ENCODE peak calls at places on chromosomes 2 and 18, in five cellular contexts. D is adrenal gland, C is K562, U is lower leg skin, Q is GM12892. B is an unnamed sample.

GRCh38 chr18:21300035-21300434 is 58.0 kb downstream of the GREB1L start:
- DNase-seq in U (no peak), C (no peak), Q (no peak), D (no peak), B (no peak)

GRCh38 chr2:7010376-7010775 is 93.2 kb downstream of the RNF144A start:
- DNase-seq in C (no peak), U (no peak), Q (no peak), D (peak), B (no peak)

GRCh38 chr18:77857926-77858325 is 608.3 kb downstream of the GALR1 start:
- DNase-seq in U (no peak), D (no peak), Q (no peak), C (no peak), B (no peak)

GRCh38 chr18:52288403-52289004 is 51.5 kb upstream of the DCC start:
- DNase-seq in C (peak), Q (peak), U (no peak), D (no peak), B (no peak)

GRCh38 chr2:176018708-176019107 is 16.6 kb upstream of the LNPK start:
- DNase-seq in D (no peak), U (no peak), C (peak), Q (no peak), B (no peak)

GRCh38 chr2:236343400-236344161 is 79.4 kb upstream of the ASB18 start:
- DNase-seq in Q (peak), D (peak), U (peak), C (peak), B (peak)

GRCh38 chr18:40877096-40877495 is 1077.9 kb upstream of the PIK3C3 start:
- DNase-seq in C (no peak), Q (no peak), D (no peak), U (no peak), B (no peak)

GRCh38 chr2:191178806-191179514 is 28.2 kb upstream of the STAT4 start:
- DNase-seq in C (no peak), D (no peak), U (peak), Q (no peak), B (no peak)

GRCh38 chr18:37717656-37718055 is 152.1 kb upstream of the CELF4 start:
- DNase-seq in U (no peak), D (no peak), Q (no peak), C (no peak), B (no peak)

GRCh38 chr2:134398300-134398699 is 144.4 kb downstream of the MGAT5 start:
- DNase-seq in U (no peak), D (no peak), Q (no peak), C (no peak), B (no peak)

GRCh38 chr2:39503277-39503676 is 66.2 kb upstream of the MAP4K3 start:
- DNase-seq in U (no peak), C (no peak), Q (no peak), D (no peak), B (no peak)

GRCh38 chr18:24488824-24489493 is 28.5 kb downstream of the HRH4 start:
- DNase-seq in C (peak), D (no peak), U (no peak), Q (no peak), B (peak)

GRCh38 chr2:237704476-237705224 is 77.3 kb downstream of the LRRFIP1 start:
- DNase-seq in U (peak), Q (no peak), D (peak), C (no peak), B (no peak)

GRCh38 chr2:165203689-165204559 is at the start of gene SCN3A:
- DNase-seq in C (peak), D (peak), Q (no peak), U (no peak), B (peak)

GRCh38 chr2:203453858-203454451 is 81.1 kb downstream of the RAPH1 start:
- DNase-seq in D (peak), C (peak), Q (no peak), U (no peak), B (peak)

GRCh38 chr2:44649426-44649825 is 287.7 kb downstream of the CAMKMT start:
- DNase-seq in C (no peak), Q (no peak), D (no peak), U (no peak), B (no peak)

GRCh38 chr2:96330407-96330806 is 5.2 kb upstream of the NCAPH start:
- DNase-seq in D (no peak), U (no peak), Q (no peak), C (no peak), B (peak)

GRCh38 chr2:161414385-161415040 is 1.6 kb upstream of the TBR1 start:
- DNase-seq in U (no peak), D (peak), Q (no peak), C (peak), B (peak)

GRCh38 chr18:8367217-8367988 is 241.8 kb upstream of the RAB12 start:
- DNase-seq in C (peak), Q (peak), D (peak), U (no peak), B (no peak)

GRCh38 chr2:230714122-230714453 is 1.4 kb downstream of the CAB39 start:
- DNase-seq in D (peak), Q (peak), U (no peak), C (no peak), B (peak)

GRCh38 chr2:97998431-97998830 is 2.7 kb upstream of the TMEM131 start:
- DNase-seq in U (no peak), D (no peak), C (no peak), Q (no peak), B (no peak)

GRCh38 chr2:71605781-71606241 is 152.4 kb downstream of the DYSF start:
- DNase-seq in D (peak), C (no peak), U (peak), Q (no peak), B (no peak)

GRCh38 chr18:74512321-74513053 is 16.3 kb downstream of the CNDP2 start:
- DNase-seq in D (no peak), C (no peak), U (peak), Q (no peak), B (no peak)

GRCh38 chr2:199589303-199589702 is 131.6 kb upstream of the SATB2 start:
- DNase-seq in U (no peak), Q (no peak), C (no peak), D (no peak), B (no peak)

DNA sequence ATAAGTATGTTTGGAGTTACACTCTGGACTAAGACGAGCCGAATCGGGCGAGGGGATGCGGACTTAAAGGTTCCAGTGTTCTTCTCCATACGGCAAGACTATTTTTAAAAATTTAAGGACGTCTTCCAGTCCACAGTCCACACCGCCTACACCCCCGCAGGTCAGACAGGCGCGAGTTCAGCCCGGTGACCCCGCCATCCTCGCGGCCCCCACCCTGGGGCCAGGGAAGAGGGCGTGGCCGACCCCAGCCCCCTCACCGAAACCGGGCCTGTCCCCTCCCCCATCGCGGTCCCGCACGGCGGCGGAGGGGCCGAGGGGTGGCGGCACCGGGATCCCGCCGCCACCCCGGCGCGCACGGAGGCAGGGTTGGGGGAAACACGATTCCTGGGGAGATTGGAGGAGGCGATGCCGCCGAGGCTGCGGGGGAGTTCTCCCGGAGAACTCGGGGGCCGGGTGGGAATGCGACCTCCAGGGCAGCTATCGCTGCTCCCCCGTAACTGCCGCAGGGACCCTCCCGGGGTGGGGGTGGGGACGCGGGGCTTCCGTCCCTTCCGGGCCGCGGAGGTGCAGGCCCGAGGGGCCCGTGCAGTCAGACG is 24.6 kb upstream of the SMAD7 start:
- DNase-seq in C (peak), Q (no peak), U (no peak), D (peak), B (no peak)
- TF ChIP-seq POLR2A in C (no peak), Q (no peak), U (no peak), D (peak), B (no peak)

GRCh38 chr2:104582471-104582870 is 271.4 kb upstream of the POU3F3 start:
- DNase-seq in D (no peak), C (no peak), U (no peak), Q (no peak), B (no peak)

GRCh38 chr2:104574367-104574766 is 279.5 kb upstream of the POU3F3 start:
- DNase-seq in C (no peak), Q (no peak), D (no peak), U (no peak), B (no peak)

GRCh38 chr2:104572856-104573255 is 281.1 kb upstream of the POU3F3 start:
- DNase-seq in C (no peak), U (no peak), Q (no peak), D (no peak), B (no peak)

GRCh38 chr2:104577143-104577542 is 276.8 kb upstream of the POU3F3 start:
- DNase-seq in C (no peak), Q (no peak), U (no peak), D (no peak), B (no peak)
- TF ChIP-seq POLR2A in C (no peak), Q (no peak), U (no peak), D (no peak), B (no peak)

DNA sequence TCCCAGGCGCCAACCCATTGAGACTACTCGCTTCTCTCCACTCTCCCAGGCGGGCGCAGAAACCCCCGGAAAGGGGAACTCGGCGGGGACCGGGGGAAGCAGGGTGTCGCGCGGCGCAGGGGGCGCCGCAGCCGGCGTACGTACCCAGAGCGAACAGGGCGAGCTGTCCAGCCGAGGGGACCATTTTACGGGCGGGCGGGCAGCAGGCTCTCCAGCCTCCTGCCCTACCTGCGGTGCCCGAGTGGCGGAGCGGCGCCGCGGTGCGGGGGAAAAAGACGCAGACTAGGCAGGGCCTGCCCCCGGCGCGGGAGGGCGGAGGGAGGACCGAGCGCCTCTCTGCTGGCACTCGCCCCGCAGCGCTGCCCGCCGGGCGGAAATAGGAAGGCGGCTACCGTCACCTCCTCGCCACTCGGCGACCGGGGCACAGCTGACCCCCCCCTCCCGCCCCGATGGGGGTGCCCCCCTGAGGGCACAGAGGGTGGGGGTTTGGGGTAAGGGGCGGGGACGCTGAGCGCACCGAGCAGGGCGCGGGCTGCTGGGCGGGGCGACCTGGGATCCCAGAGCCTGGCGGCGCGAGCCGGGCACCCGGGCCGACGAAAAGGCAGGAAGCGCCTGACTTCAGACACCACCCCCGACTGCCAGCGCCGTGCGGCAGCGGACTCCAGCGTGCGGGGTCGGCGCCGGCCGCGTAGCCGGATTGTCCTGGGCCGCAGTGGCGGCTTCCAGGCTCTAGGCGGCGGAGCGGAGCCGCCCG is at the start of gene TGFA:
- DNase-seq in Q (peak), D (peak), C (peak), U (peak), B (peak)
- TF ChIP-seq POLR2A in Q (no peak), D (no peak), C (no peak), U (no peak), B (no peak)

GRCh38 chr2:16179701-16180402 is 239.5 kb downstream of the MYCN start:
- DNase-seq in C (no peak), D (no peak), U (peak), Q (no peak), B (no peak)
- TF ChIP-seq POLR2A in C (no peak), D (no peak), U (no peak), Q (no peak), B (no peak)

DNA sequence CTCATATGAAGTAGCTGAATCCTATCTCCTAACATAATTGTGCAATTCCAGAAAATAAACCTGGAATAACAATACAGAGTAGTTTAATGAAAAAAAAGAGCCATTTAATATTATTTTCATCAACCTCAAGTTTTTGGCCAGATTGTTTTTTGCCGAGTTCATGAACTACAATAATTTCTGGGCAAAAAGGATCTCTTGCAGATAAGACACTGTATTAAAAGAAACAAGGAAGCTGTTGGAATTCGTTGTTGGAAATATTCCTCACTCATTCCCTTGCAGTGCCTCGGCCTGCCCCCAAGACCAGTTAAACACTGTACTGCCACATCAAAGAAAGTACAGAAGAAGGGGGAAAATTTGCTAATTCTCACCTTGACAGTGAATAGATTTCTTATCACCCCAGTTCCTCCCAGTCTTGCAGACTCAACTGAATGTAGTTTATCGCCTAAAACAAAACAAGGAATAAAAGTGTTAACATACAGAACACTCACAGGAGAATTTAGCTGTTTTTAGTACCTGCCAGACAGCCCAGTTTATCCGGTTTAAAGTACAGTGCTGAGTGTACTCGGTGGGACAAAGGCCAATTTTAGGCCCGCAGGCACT is 1.3 kb downstream of the IDH1 start:
- DNase-seq in Q (no peak), U (no peak), D (no peak), C (no peak), B (no peak)
- TF ChIP-seq POLR2A in Q (no peak), U (no peak), D (no peak), C (no peak), B (no peak)

GRCh38 chr2:168047291-168047690 is 200.1 kb downstream of the STK39 start:
- DNase-seq in D (no peak), Q (no peak), C (no peak), U (no peak), B (no peak)
- TF ChIP-seq POLR2A in D (no peak), Q (no peak), C (no peak), U (no peak), B (no peak)

GRCh38 chr2:177392373-177393246 is at the start of gene AGPS:
- DNase-seq in D (peak), C (peak), U (peak), Q (peak), B (peak)
- TF ChIP-seq POLR2A in D (peak), C (peak), U (no peak), Q (peak), B (peak)

DNA sequence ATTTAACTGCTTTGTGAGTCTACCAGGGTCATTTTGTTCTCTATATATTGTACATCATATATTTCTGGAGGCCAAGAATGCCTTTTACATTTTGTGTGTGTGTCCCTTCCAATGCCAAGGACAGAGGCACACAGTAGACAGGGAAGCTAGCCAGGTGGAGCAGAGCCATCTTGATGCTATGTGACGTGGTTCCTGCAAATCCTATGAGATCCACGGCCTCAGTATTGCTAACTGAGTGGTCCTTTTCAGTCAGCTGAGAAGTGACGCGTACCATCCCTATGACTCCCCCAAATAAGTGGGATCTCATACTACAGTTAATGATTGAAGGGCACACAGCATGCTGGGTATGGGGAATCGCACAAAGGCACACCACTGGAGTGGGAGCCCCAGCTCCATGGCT is 27.3 kb downstream of the CCDC141 start:
- DNase-seq in D (peak), C (no peak), Q (no peak), U (no peak), B (no peak)
- TF ChIP-seq POLR2A in D (no peak), C (no peak), Q (peak), U (no peak), B (no peak)

B was measured in H54.